ENCODE peak calls at places on chromosomes 2 and 18, in seven cellular contexts. One of them, this sample, is unnamed. For H3K36me3 and H4K20me1, the result is how much of the 10 kb centered on the place peaks cover.

GRCh38 chr2:43123056-43123455 is 103.3 kb downstream of the ZFP36L2 start:
- DNase-seq in PC-3: no peak
- DNase-seq in GM23248: no peak
- DNase-seq in HepG2: no peak
- DNase-seq in astrocyte: no peak
- DNase-seq in endothelial cell of umbilical vein: no peak
- DNase-seq in neural progenitor cell: no peak
- DNase-seq in this sample: no peak

GRCh38 chr2:128967666-128968065 is 649.0 kb upstream of the HS6ST1 start:
- DNase-seq in GM23248: no peak
- DNase-seq in astrocyte: no peak
- DNase-seq in endothelial cell of umbilical vein: no peak
- DNase-seq in HepG2: no peak
- DNase-seq in PC-3: no peak
- DNase-seq in neural progenitor cell: no peak
- DNase-seq in this sample: no peak

GRCh38 chr2:134774786-134775641 is 56.2 kb upstream of the TMEM163 start:
- DNase-seq in GM23248: peak
- DNase-seq in endothelial cell of umbilical vein: no peak
- DNase-seq in PC-3: peak
- DNase-seq in astrocyte: no peak
- DNase-seq in HepG2: no peak
- DNase-seq in neural progenitor cell: peak
- DNase-seq in this sample: no peak

GRCh38 chr18:49111191-49111988 is 160.6 kb upstream of the SMAD7 start:
- DNase-seq in HepG2: peak
- DNase-seq in GM23248: peak
- DNase-seq in astrocyte: peak
- DNase-seq in endothelial cell of umbilical vein: no peak
- DNase-seq in PC-3: no peak
- DNase-seq in neural progenitor cell: no peak
- DNase-seq in this sample: no peak

GRCh38 chr2:62287895-62288589 is 92.1 kb downstream of the B3GNT2 start:
- DNase-seq in astrocyte: no peak
- DNase-seq in GM23248: peak
- DNase-seq in PC-3: peak
- DNase-seq in neural progenitor cell: no peak
- DNase-seq in endothelial cell of umbilical vein: no peak
- DNase-seq in HepG2: peak
- DNase-seq in this sample: no peak

GRCh38 chr2:236610991-236611821 is 41.6 kb downstream of the ACKR3 start:
- DNase-seq in HepG2: no peak
- DNase-seq in neural progenitor cell: no peak
- DNase-seq in GM23248: peak
- DNase-seq in astrocyte: peak
- DNase-seq in PC-3: no peak
- DNase-seq in endothelial cell of umbilical vein: no peak
- DNase-seq in this sample: no peak

GRCh38 chr2:226207671-226208070 is 591.9 kb downstream of the IRS1 start:
- DNase-seq in endothelial cell of umbilical vein: no peak
- DNase-seq in HepG2: no peak
- DNase-seq in neural progenitor cell: no peak
- DNase-seq in astrocyte: no peak
- DNase-seq in GM23248: no peak
- DNase-seq in PC-3: no peak
- DNase-seq in this sample: no peak

GRCh38 chr2:88698498-88699233 is 7.2 kb downstream of the RPIA start:
- DNase-seq in astrocyte: no peak
- DNase-seq in GM23248: no peak
- DNase-seq in neural progenitor cell: no peak
- DNase-seq in HepG2: no peak
- DNase-seq in endothelial cell of umbilical vein: no peak
- DNase-seq in PC-3: no peak
- DNase-seq in this sample: no peak

GRCh38 chr18:75896865-75897264 is 469.4 kb upstream of the SMIM21 start:
- DNase-seq in PC-3: peak
- DNase-seq in HepG2: peak
- DNase-seq in astrocyte: no peak
- DNase-seq in endothelial cell of umbilical vein: no peak
- DNase-seq in neural progenitor cell: peak
- DNase-seq in GM23248: no peak
- DNase-seq in this sample: no peak

GRCh38 chr2:106053116-106053515 is 141.0 kb downstream of the UXS1 start:
- DNase-seq in PC-3: peak
- DNase-seq in astrocyte: peak
- DNase-seq in neural progenitor cell: no peak
- DNase-seq in GM23248: peak
- DNase-seq in endothelial cell of umbilical vein: no peak
- DNase-seq in HepG2: no peak
- DNase-seq in this sample: no peak

GRCh38 chr2:36173760-36174362 is 181.7 kb upstream of the CRIM1 start:
- DNase-seq in neural progenitor cell: no peak
- DNase-seq in HepG2: peak
- DNase-seq in PC-3: no peak
- DNase-seq in astrocyte: no peak
- DNase-seq in endothelial cell of umbilical vein: no peak
- DNase-seq in GM23248: no peak
- DNase-seq in this sample: no peak

GRCh38 chr2:37344453-37345361 is at the start of gene QPCT:
- DNase-seq in GM23248: peak
- DNase-seq in astrocyte: peak
- DNase-seq in endothelial cell of umbilical vein: peak
- DNase-seq in neural progenitor cell: no peak
- DNase-seq in PC-3: no peak
- DNase-seq in HepG2: no peak
- DNase-seq in this sample: peak

GRCh38 chr2:187567126-187567525 is 12.9 kb upstream of the TFPI start:
- DNase-seq in GM23248: peak
- DNase-seq in PC-3: no peak
- DNase-seq in endothelial cell of umbilical vein: peak
- DNase-seq in astrocyte: no peak
- DNase-seq in HepG2: peak
- DNase-seq in neural progenitor cell: no peak
- DNase-seq in this sample: no peak

GRCh38 chr2:88059979-88060906 is 4.7 kb upstream of the KRCC1 start:
- DNase-seq in PC-3: peak
- DNase-seq in HepG2: peak
- DNase-seq in neural progenitor cell: peak
- DNase-seq in endothelial cell of umbilical vein: peak
- DNase-seq in GM23248: peak
- DNase-seq in astrocyte: peak
- DNase-seq in this sample: peak

GRCh38 chr2:78077637-78078036 is 555.5 kb upstream of the LRRTM4 start:
- DNase-seq in PC-3: no peak
- DNase-seq in endothelial cell of umbilical vein: no peak
- DNase-seq in astrocyte: no peak
- DNase-seq in HepG2: no peak
- DNase-seq in neural progenitor cell: no peak
- DNase-seq in GM23248: no peak
- DNase-seq in this sample: no peak

GRCh38 chr2:127309468-127309867 is 15.5 kb upstream of the ERCC3 start:
- DNase-seq in neural progenitor cell: no peak
- DNase-seq in GM23248: no peak
- DNase-seq in endothelial cell of umbilical vein: no peak
- DNase-seq in HepG2: no peak
- DNase-seq in astrocyte: no peak
- DNase-seq in PC-3: no peak
- DNase-seq in this sample: no peak

GRCh38 chr2:139353874-139354273 is 573.7 kb upstream of the NXPH2 start:
- DNase-seq in HepG2: no peak
- DNase-seq in endothelial cell of umbilical vein: no peak
- DNase-seq in PC-3: no peak
- DNase-seq in GM23248: no peak
- DNase-seq in astrocyte: no peak
- DNase-seq in neural progenitor cell: no peak
- DNase-seq in this sample: no peak

DNA sequence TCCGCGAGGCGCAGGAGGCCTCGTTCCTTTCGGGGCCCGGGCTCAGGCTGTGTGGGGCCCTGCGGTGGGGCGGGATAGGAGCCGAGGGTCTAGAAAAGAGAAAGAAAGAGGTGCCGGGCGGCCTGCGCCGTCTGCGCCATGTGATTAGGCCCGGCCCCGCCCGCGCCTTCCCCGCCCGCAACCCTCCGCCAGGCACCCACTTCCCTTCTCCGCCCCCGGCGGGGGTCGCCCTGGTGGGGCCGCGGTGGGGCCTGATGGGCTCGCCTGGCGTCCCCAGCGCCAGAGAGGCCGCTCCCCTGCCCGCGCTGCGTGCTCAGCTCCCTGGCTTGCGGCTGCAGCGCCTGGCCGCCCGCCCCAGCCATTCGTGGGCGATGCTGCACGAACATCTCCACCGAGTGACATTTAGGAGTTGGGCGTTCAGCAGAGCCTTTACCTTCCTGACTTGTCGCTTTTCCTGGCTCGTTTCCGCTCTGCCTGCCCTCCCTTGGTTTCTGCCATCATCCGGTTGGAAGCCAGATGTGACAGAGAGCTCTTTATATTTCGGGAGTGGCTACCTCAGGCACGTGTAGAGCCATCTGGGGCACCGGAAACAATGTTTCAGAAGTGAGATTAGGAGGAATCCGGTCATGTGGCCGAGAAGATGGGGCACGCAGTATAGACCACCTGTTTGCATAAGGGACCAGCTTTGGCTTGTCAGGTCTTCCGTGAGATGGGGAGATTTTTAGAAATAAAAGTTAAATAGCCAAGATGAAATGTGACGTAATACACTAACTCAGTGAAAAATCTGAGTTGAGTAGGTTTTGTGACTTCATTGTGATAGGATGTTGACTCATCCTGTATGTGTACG is 1.1 kb downstream of the GLS start:
- DNase-seq in neural progenitor cell: peak
- DNase-seq in astrocyte: peak
- DNase-seq in GM23248: peak
- DNase-seq in endothelial cell of umbilical vein: peak
- DNase-seq in PC-3: peak
- DNase-seq in HepG2: peak
- DNase-seq in this sample: peak
- H2AFZ ChIP-seq in neural progenitor cell: peak
- H2AFZ ChIP-seq in astrocyte: peak
- H2AFZ ChIP-seq in GM23248: peak
- H2AFZ ChIP-seq in endothelial cell of umbilical vein: no peak
- H2AFZ ChIP-seq in PC-3: no peak
- H2AFZ ChIP-seq in HepG2: no peak
- H2AFZ ChIP-seq in this sample: peak

GRCh38 chr2:232573042-232573441 is 22.6 kb downstream of the EIF4E2 start:
- DNase-seq in astrocyte: no peak
- DNase-seq in PC-3: no peak
- DNase-seq in endothelial cell of umbilical vein: no peak
- DNase-seq in neural progenitor cell: no peak
- DNase-seq in HepG2: no peak
- DNase-seq in GM23248: no peak
- DNase-seq in this sample: no peak
- H3K36me3 ChIP-seq in astrocyte: under half
- H3K36me3 ChIP-seq in PC-3: under half
- H3K36me3 ChIP-seq in endothelial cell of umbilical vein: under half
- H3K36me3 ChIP-seq in neural progenitor cell: under half
- H3K36me3 ChIP-seq in HepG2: under half
- H3K36me3 ChIP-seq in GM23248: under half
- H3K36me3 ChIP-seq in this sample: under half

DNA sequence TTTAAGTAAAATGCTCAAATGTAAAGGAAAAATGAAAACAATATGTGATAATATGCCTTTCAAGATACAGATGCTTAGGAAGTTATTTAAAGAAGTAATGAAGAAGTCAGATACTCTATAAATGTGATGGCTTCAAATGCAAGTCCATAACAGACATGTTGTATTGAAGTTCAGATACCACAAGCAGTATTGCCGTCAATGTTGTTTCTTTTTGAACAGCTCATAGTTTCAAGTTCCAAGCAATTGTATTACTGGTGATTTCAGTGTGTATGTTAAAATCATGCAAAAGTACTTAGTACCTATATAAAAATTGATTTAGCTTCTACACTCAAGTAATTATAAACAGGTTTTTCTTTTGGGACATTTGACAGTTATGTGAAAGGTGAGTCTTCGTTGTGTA is 24.9 kb downstream of the KCMF1 start:
- DNase-seq in HepG2: no peak
- DNase-seq in GM23248: no peak
- DNase-seq in endothelial cell of umbilical vein: no peak
- DNase-seq in astrocyte: no peak
- DNase-seq in neural progenitor cell: no peak
- DNase-seq in PC-3: no peak
- DNase-seq in this sample: no peak
- H4K20me1 ChIP-seq in HepG2: under half
- H4K20me1 ChIP-seq in GM23248: under half
- H4K20me1 ChIP-seq in endothelial cell of umbilical vein: under half
- H4K20me1 ChIP-seq in astrocyte: half or more
- H4K20me1 ChIP-seq in neural progenitor cell: half or more
- H4K20me1 ChIP-seq in PC-3: under half
- H4K20me1 ChIP-seq in this sample: under half

GRCh38 chr2:10811552-10811951 is 1.0 kb downstream of the PDIA6 start:
- DNase-seq in astrocyte: no peak
- DNase-seq in endothelial cell of umbilical vein: peak
- DNase-seq in PC-3: no peak
- DNase-seq in HepG2: no peak
- DNase-seq in GM23248: no peak
- DNase-seq in neural progenitor cell: peak
- DNase-seq in this sample: peak
- H2AFZ ChIP-seq in astrocyte: no peak
- H2AFZ ChIP-seq in endothelial cell of umbilical vein: peak
- H2AFZ ChIP-seq in PC-3: peak
- H2AFZ ChIP-seq in HepG2: no peak
- H2AFZ ChIP-seq in GM23248: peak
- H2AFZ ChIP-seq in neural progenitor cell: no peak
- H2AFZ ChIP-seq in this sample: no peak

GRCh38 chr2:231611273-231612198 is 18.9 kb downstream of the TEX44 start:
- DNase-seq in PC-3: peak
- DNase-seq in astrocyte: peak
- DNase-seq in neural progenitor cell: peak
- DNase-seq in HepG2: peak
- DNase-seq in endothelial cell of umbilical vein: peak
- DNase-seq in GM23248: peak
- DNase-seq in this sample: peak
- H3K36me3 ChIP-seq in PC-3: under half
- H3K36me3 ChIP-seq in astrocyte: under half
- H3K36me3 ChIP-seq in neural progenitor cell: under half
- H3K36me3 ChIP-seq in HepG2: under half
- H3K36me3 ChIP-seq in endothelial cell of umbilical vein: under half
- H3K36me3 ChIP-seq in GM23248: under half
- H3K36me3 ChIP-seq in this sample: under half

DNA sequence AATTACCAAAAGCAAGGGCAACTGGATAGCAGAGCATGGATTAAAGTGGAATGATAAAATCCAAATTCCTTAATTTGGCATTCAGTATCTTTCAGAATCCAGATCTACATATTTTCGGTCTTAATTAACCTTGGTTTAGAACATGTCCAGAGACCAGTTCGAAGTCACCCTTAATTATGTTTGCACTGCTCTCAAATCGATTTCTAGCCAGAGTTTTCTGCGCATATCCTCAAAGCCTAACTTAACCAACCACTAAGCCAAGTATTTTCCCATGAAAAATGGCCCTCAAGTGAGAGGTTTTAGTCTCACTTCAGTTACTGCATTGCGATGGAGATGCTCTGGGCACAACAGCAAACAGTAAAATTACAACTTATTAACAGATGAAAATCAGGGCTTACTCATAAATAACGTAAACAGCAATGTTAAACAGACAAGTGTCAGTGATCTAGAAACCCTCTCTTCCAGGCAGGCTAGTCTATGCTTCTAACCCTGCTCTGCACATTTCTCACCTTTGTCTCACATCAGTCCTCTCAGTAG is 4.5 kb downstream of the RTN4 start:
- DNase-seq in astrocyte: no peak
- DNase-seq in endothelial cell of umbilical vein: no peak
- DNase-seq in neural progenitor cell: no peak
- DNase-seq in HepG2: peak
- DNase-seq in PC-3: peak
- DNase-seq in GM23248: peak
- DNase-seq in this sample: no peak
- H4K20me1 ChIP-seq in astrocyte: half or more
- H4K20me1 ChIP-seq in endothelial cell of umbilical vein: under half
- H4K20me1 ChIP-seq in neural progenitor cell: half or more
- H4K20me1 ChIP-seq in HepG2: half or more
- H4K20me1 ChIP-seq in PC-3: half or more
- H4K20me1 ChIP-seq in GM23248: under half
- H4K20me1 ChIP-seq in this sample: under half

This sample was measured in Karpas-422.